ENCODE peak calls at places on chromosomes 13 and 19, in five cellular contexts. One of them, this sample, is unnamed.

GRCh38 chr13:21365574-21365973 is 93.5 kb downstream of the ZDHHC20 start:
- DNase-seq in testis: no peak
- DNase-seq in astrocyte: no peak
- DNase-seq in fibroblast of lung: no peak
- DNase-seq in PC-3: no peak
- DNase-seq in this sample: no peak

GRCh38 chr19:19405919-19406877 is 723 bp downstream of the GATAD2A start:
- DNase-seq in testis: peak; percentile 54
- DNase-seq in astrocyte: peak; percentile 46
- DNase-seq in fibroblast of lung: peak; percentile 74
- DNase-seq in PC-3: peak; percentile 54
- DNase-seq in this sample: peak; percentile 33

GRCh38 chr13:27359203-27359821 is 65.1 kb upstream of the GTF3A start:
- DNase-seq in testis: peak; percentile 81
- DNase-seq in astrocyte: no peak
- DNase-seq in fibroblast of lung: peak; percentile 79
- DNase-seq in PC-3: peak; percentile 75
- DNase-seq in this sample: no peak

GRCh38 chr13:100601716-100602115 is 13.1 kb upstream of the GGACT start:
- DNase-seq in testis: no peak
- DNase-seq in astrocyte: no peak
- DNase-seq in fibroblast of lung: no peak
- DNase-seq in PC-3: no peak
- DNase-seq in this sample: no peak

GRCh38 chr19:1125601-1126533 is 22.1 kb downstream of the GPX4 start:
- DNase-seq in testis: no peak
- DNase-seq in astrocyte: peak; percentile 72
- DNase-seq in fibroblast of lung: peak; percentile 54
- DNase-seq in PC-3: peak; percentile 12
- DNase-seq in this sample: no peak

GRCh38 chr19:56309511-56310185 is 5.0 kb downstream of the ZSCAN5A start:
- DNase-seq in testis: peak; percentile 50
- DNase-seq in astrocyte: no peak
- DNase-seq in fibroblast of lung: peak; percentile 23
- DNase-seq in PC-3: peak; percentile 58
- DNase-seq in this sample: peak; percentile 39

GRCh38 chr13:114041493-114041892 is 67.6 kb upstream of the C13orf46 start:
- DNase-seq in testis: no peak
- DNase-seq in astrocyte: no peak
- DNase-seq in fibroblast of lung: no peak
- DNase-seq in PC-3: no peak
- DNase-seq in this sample: no peak

GRCh38 chr13:21075303-21076264 is 14.2 kb upstream of the LATS2 start:
- DNase-seq in testis: peak; percentile 42
- DNase-seq in astrocyte: no peak
- DNase-seq in fibroblast of lung: peak; percentile 39
- DNase-seq in PC-3: no peak
- DNase-seq in this sample: no peak

GRCh38 chr19:10283301-10283733 is 3.4 kb upstream of the ICAM4 start:
- DNase-seq in testis: no peak
- DNase-seq in astrocyte: no peak
- DNase-seq in fibroblast of lung: no peak
- DNase-seq in PC-3: peak; percentile 59
- DNase-seq in this sample: no peak

GRCh38 chr19:5434970-5435641 is 20.1 kb upstream of the ZNRF4 start:
- DNase-seq in testis: no peak
- DNase-seq in astrocyte: peak; percentile 96
- DNase-seq in fibroblast of lung: peak; percentile 39
- DNase-seq in PC-3: peak; percentile 88
- DNase-seq in this sample: peak; percentile 51

GRCh38 chr13:75153834-75154233 is 328.1 kb downstream of the TBC1D4 start:
- DNase-seq in testis: no peak
- DNase-seq in astrocyte: peak; percentile 18
- DNase-seq in fibroblast of lung: peak; percentile 44
- DNase-seq in PC-3: no peak
- DNase-seq in this sample: no peak

GRCh38 chr19:45492137-45492626 is 4.7 kb downstream of the RTN2 start:
- DNase-seq in testis: no peak
- DNase-seq in astrocyte: no peak
- DNase-seq in fibroblast of lung: no peak
- DNase-seq in PC-3: no peak
- DNase-seq in this sample: no peak

GRCh38 chr19:5210556-5210955 is 130.1 kb downstream of the PTPRS start:
- DNase-seq in testis: no peak
- DNase-seq in astrocyte: no peak
- DNase-seq in fibroblast of lung: no peak
- DNase-seq in PC-3: no peak
- DNase-seq in this sample: no peak

GRCh38 chr13:99907627-99908026 is 63.9 kb downstream of the ZIC5 start:
- DNase-seq in testis: no peak
- DNase-seq in astrocyte: no peak
- DNase-seq in fibroblast of lung: no peak
- DNase-seq in PC-3: no peak
- DNase-seq in this sample: no peak

GRCh38 chr13:101157261-101157660 is 259.0 kb downstream of the NALCN start:
- DNase-seq in testis: no peak
- DNase-seq in astrocyte: peak; percentile 42
- DNase-seq in fibroblast of lung: no peak
- DNase-seq in PC-3: no peak
- DNase-seq in this sample: peak; percentile 27

GRCh38 chr13:100550433-100550832 is 38.2 kb downstream of the GGACT start:
- DNase-seq in testis: peak; percentile 72
- DNase-seq in astrocyte: peak; percentile 72
- DNase-seq in fibroblast of lung: peak; percentile 52
- DNase-seq in PC-3: no peak
- DNase-seq in this sample: no peak

GRCh38 chr13:40539954-40540706 is 126.3 kb downstream of the FOXO1 start:
- DNase-seq in testis: no peak
- DNase-seq in astrocyte: peak; percentile 88
- DNase-seq in fibroblast of lung: peak; percentile 82
- DNase-seq in PC-3: peak; percentile 84
- DNase-seq in this sample: peak; percentile 79

GRCh38 chr13:40536443-40537113 is 129.9 kb downstream of the FOXO1 start:
- DNase-seq in testis: no peak
- DNase-seq in astrocyte: no peak
- DNase-seq in fibroblast of lung: no peak
- DNase-seq in PC-3: peak; percentile 12
- DNase-seq in this sample: peak; percentile 58

GRCh38 chr13:40537146-40537895 is 129.1 kb downstream of the FOXO1 start:
- DNase-seq in testis: no peak
- DNase-seq in astrocyte: no peak
- DNase-seq in fibroblast of lung: no peak
- DNase-seq in PC-3: no peak
- DNase-seq in this sample: no peak

GRCh38 chr13:40535345-40535836 is 131.1 kb downstream of the FOXO1 start:
- DNase-seq in testis: no peak
- DNase-seq in astrocyte: no peak
- DNase-seq in fibroblast of lung: no peak
- DNase-seq in PC-3: no peak
- DNase-seq in this sample: no peak

DNA sequence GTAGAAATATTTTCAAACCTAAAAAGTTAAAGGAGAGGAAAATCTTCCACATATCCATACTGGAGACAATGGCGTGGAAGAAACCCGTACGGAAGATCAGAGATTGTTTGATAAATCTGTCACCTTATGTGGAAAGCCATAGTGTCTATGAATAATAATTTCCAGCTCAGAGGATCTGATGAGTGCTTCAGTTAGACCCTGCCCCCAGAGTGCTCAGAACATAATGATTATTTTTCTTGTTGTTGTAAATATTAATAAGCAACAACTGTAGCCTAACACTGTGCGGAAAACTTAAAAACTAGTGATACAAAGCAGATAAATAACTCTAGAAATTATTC is 125.8 kb downstream of the FOXO1 start:
- DNase-seq in testis: no peak
- DNase-seq in astrocyte: no peak
- DNase-seq in fibroblast of lung: no peak
- DNase-seq in PC-3: no peak
- DNase-seq in this sample: no peak
- H3K27ac ChIP-seq in testis: no peak overlapping the region
- H3K27ac ChIP-seq in astrocyte: peak overlapping the region; percentile 62
- H3K27ac ChIP-seq in fibroblast of lung: no peak overlapping the region
- H3K27ac ChIP-seq in PC-3: peak overlapping the region; percentile 56
- H3K27ac ChIP-seq in this sample: no peak overlapping the region

DNA sequence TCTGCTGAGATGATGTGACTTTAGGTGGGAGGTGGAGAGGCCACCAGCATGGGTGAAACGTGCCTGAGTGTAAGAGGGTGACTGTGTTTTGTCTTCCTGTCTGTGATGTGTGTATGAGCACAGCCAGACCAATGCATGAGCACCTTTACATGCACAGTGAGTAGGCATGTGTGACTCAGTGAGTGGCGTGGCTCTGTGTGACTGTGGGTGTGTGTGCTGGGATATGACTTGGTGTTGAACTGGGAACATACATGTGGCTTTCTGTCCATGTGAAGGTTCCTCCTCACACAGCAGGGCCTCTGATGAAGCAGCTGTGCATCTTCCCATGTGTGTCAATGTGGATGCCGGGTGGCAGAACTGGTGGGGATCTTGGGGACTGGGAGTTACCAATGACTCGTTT is 19.9 kb upstream of the LGALS13 start:
- DNase-seq in testis: no peak
- DNase-seq in astrocyte: no peak
- DNase-seq in fibroblast of lung: no peak
- DNase-seq in PC-3: no peak
- DNase-seq in this sample: no peak
- TF ChIP-seq CTCF in testis: no peak
- TF ChIP-seq CTCF in astrocyte: no peak
- TF ChIP-seq CTCF in fibroblast of lung: no peak
- TF ChIP-seq CTCF in PC-3: no peak
- TF ChIP-seq CTCF in this sample: no peak

DNA sequence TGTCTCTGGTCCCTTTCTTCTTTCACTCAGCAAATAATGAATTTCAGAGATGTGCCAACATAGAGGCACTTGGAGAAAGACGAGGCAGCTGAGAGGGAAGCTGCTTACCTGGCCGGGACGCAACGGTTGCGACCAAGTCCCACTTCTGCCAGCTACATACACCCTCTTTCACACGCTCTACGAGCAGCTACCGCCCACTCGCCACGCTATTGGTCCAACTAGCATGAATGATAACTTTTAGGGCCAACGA is 773 bp upstream of the CNOT3 start:
- DNase-seq in testis: no peak
- DNase-seq in astrocyte: no peak
- DNase-seq in fibroblast of lung: no peak
- DNase-seq in PC-3: no peak
- DNase-seq in this sample: no peak
- H3K27ac ChIP-seq in testis: peak overlapping the region; percentile 57
- H3K27ac ChIP-seq in astrocyte: peak overlapping the region; percentile 17
- H3K27ac ChIP-seq in fibroblast of lung: peak overlapping the region; percentile 18
- H3K27ac ChIP-seq in PC-3: peak overlapping the region; percentile 3
- H3K27ac ChIP-seq in this sample: peak overlapping the region; percentile 2

GRCh38 chr19:48975947-48976847 is 11.1 kb downstream of the FTL start:
- DNase-seq in testis: peak; percentile 72
- DNase-seq in astrocyte: no peak
- DNase-seq in fibroblast of lung: no peak
- DNase-seq in PC-3: no peak
- DNase-seq in this sample: no peak
- TF ChIP-seq CTCF in testis: peak; percentile 6
- TF ChIP-seq CTCF in astrocyte: no peak
- TF ChIP-seq CTCF in fibroblast of lung: no peak
- TF ChIP-seq CTCF in PC-3: no peak
- TF ChIP-seq CTCF in this sample: no peak

DNA sequence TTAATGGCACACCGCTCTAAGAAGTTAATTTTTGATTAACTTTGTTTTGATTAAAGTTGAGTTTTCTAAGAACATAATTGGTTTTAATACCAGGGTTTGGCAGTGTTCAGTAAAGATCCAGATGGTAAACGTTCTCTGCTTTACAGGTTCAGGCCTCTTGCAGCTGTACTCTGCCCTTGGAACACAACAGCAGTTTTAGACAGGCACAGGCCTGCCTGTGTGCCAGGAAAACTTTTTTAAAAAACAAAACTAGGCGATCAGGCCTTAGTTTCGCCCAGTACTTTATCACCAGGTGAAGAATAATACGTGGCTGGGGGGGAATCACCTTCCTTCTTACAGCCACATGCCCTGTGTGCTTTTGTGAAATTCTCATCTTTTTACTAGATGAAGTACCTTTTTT is 38.0 kb upstream of the TEX29 start:
- DNase-seq in testis: no peak
- DNase-seq in astrocyte: no peak
- DNase-seq in fibroblast of lung: no peak
- DNase-seq in PC-3: no peak
- DNase-seq in this sample: peak; percentile 59
- H3K27ac ChIP-seq in testis: peak overlapping the region; percentile 58
- H3K27ac ChIP-seq in astrocyte: peak overlapping the region; percentile 98
- H3K27ac ChIP-seq in fibroblast of lung: peak overlapping the region; percentile 92
- H3K27ac ChIP-seq in PC-3: no peak overlapping the region
- H3K27ac ChIP-seq in this sample: peak overlapping the region; percentile 97

DNA sequence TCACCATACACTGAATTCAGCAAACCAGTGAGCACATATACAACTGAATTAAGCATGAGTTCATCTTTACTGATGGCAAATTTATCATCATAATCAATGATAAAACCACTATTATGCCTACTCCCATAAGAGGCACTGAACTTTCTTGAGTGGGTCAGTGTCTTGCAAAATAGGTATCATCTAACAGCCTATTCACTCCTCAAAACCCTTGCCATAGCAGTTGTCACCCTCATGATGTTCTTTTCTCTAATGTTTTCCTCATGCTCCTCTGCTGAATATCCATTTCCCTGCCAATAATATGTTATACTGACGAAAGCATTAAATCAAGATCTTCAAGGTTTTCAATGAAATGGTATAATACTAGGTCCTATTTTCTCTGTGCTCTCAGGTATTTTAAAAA is 5.6 kb downstream of the ARGLU1 start:
- DNase-seq in testis: no peak
- DNase-seq in astrocyte: no peak
- DNase-seq in fibroblast of lung: no peak
- DNase-seq in PC-3: no peak
- DNase-seq in this sample: no peak
- TF ChIP-seq CTCF in testis: no peak
- TF ChIP-seq CTCF in astrocyte: no peak
- TF ChIP-seq CTCF in fibroblast of lung: no peak
- TF ChIP-seq CTCF in PC-3: no peak
- TF ChIP-seq CTCF in this sample: no peak

GRCh38 chr13:37868691-37869505 is 674 bp downstream of the TRPC4 start:
- DNase-seq in testis: no peak
- DNase-seq in astrocyte: peak; percentile 51
- DNase-seq in fibroblast of lung: peak; percentile 39
- DNase-seq in PC-3: no peak
- DNase-seq in this sample: no peak
- H3K27ac ChIP-seq in testis: no peak overlapping the region
- H3K27ac ChIP-seq in astrocyte: peak overlapping the region; percentile 66
- H3K27ac ChIP-seq in fibroblast of lung: peak overlapping the region; percentile 56
- H3K27ac ChIP-seq in PC-3: no peak overlapping the region
- H3K27ac ChIP-seq in this sample: no peak overlapping the region

DNA sequence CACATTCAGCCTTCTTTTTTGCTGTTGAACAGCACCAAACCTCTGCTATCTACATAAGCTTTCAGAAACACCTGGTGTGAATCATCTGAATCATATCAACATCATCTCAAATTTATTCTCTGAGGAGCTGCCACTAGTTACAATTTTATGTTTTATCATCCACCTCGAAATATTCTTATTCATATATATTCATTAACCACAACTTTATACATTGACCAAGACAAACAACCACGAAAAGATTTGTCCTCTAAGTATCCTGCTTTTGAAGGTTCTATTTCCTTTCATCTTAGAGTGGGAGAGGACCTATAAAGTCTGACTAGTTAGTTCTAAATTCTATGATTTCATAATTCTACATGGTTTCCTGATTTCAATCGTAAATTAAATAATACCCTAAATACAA is 18.9 kb downstream of the ESD start:
- DNase-seq in testis: no peak
- DNase-seq in astrocyte: peak; percentile 16
- DNase-seq in fibroblast of lung: no peak
- DNase-seq in PC-3: peak; percentile 42
- DNase-seq in this sample: no peak
- TF ChIP-seq CTCF in testis: no peak
- TF ChIP-seq CTCF in astrocyte: no peak
- TF ChIP-seq CTCF in fibroblast of lung: no peak
- TF ChIP-seq CTCF in PC-3: no peak
- TF ChIP-seq CTCF in this sample: no peak

This sample was measured in foreskin keratinocyte.